ENCODE peak calls at places on chromosomes 11 and 22, in six cellular contexts. J is cardiac muscle cell, C is neural crest cell, H is HFFc6, B is HCT116, G is MCF 10A. L is an unnamed sample.
A peak's percentile ranks its signal among the peaks of the same experiment; 100 is the strongest.

GRCh38 chr11:62792193-62792575 is 378 bp upstream of the TMEM223 start:
- DNase-seq in J (no peak), C (no peak), H (no peak), B (no peak), G (no peak), L (no peak)

GRCh38 chr11:2217211-2218081 is 45.8 kb upstream of the TH start:
- DNase-seq in J (no peak), C (no peak), H (no peak), B (no peak), G (no peak), L (peak; percentile 21)

GRCh38 chr11:92775277-92775676 is 194.2 kb upstream of the MTNR1B start:
- DNase-seq in J (no peak), C (no peak), H (no peak), B (no peak), G (no peak), L (no peak)

GRCh38 chr11:93905384-93905783 is 55.0 kb upstream of the VSTM5 start:
- DNase-seq in J (peak; percentile 53), C (no peak), H (peak; percentile 80), B (no peak), G (peak; percentile 44), L (no peak)

GRCh38 chr11:20093775-20094174 is 66.5 kb downstream of the DBX1 start:
- DNase-seq in J (no peak), C (no peak), H (no peak), B (no peak), G (no peak), L (no peak)

GRCh38 chr11:97445561-97445960 is 1055.7 kb downstream of the JRKL start:
- DNase-seq in J (peak; percentile 32), C (no peak), H (no peak), B (no peak), G (no peak), L (no peak)

GRCh38 chr11:58813693-58814092 is 30.8 kb downstream of the GLYATL2 start:
- DNase-seq in J (no peak), C (no peak), H (no peak), B (peak; percentile 15), G (no peak), L (no peak)

GRCh38 chr11:15123849-15124248 is 9.1 kb downstream of the INSC start:
- DNase-seq in J (peak; percentile 54), C (no peak), H (peak; percentile 78), B (peak; percentile 23), G (peak; percentile 68), L (no peak)

GRCh38 chr11:66768088-66768521 is 39.1 kb upstream of the SPTBN2 start:
- DNase-seq in J (peak; percentile 51), C (no peak), H (no peak), B (no peak), G (peak; percentile 92), L (no peak)

GRCh38 chr11:124315052-124315451 is 1.3 kb upstream of the OR8D1 start:
- DNase-seq in J (no peak), C (no peak), H (no peak), B (no peak), G (peak; percentile 21), L (no peak)

GRCh38 chr11:18452927-18453326 is 2.7 kb upstream of the LDHAL6A start:
- DNase-seq in J (no peak), C (no peak), H (peak; percentile 58), B (no peak), G (peak; percentile 27), L (no peak)

GRCh38 chr11:95498731-95499396 is 267.9 kb upstream of the SESN3 start:
- DNase-seq in J (no peak), C (no peak), H (no peak), B (no peak), G (no peak), L (no peak)

GRCh38 chr11:88411265-88411664 is 73.7 kb upstream of the CTSC start:
- DNase-seq in J (no peak), C (no peak), H (peak; percentile 91), B (no peak), G (peak; percentile 62), L (no peak)

GRCh38 chr22:23555118-23555517 is 25.0 kb downstream of the IGLL1 start:
- DNase-seq in J (no peak), C (no peak), H (no peak), B (no peak), G (no peak), L (no peak)
- TF ChIP-seq CTCF in J (no peak), C (no peak), H (no peak), B (no peak), G (no peak), L (no peak)

DNA sequence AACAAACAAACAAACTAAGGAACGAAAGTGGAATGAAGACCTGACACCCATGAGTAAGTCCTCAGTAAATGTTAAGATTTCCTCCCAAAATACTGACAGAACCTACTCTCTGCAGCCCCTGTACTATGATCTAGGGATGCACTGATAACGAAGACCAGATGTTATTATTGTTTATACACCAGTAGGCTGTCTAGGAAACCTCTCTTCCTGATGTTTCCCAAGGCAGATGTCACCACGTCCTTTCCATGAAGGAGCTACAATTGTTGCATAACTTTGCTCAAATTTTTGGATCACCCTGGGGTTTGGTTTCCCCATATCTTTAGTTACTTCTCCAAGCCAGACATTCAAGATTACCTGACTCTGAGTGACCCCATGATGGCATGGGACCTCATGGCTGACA is 340.7 kb downstream of the MIAT start:
- DNase-seq in J (peak; percentile 4), C (no peak), H (no peak), B (no peak), G (no peak), L (no peak)
- TF ChIP-seq CTCF in J (no peak), C (no peak), H (no peak), B (no peak), G (no peak), L (no peak)

GRCh38 chr11:12746593-12747097 is 72.4 kb downstream of the TEAD1 start:
- DNase-seq in J (peak; percentile 93), C (peak; percentile 37), H (peak; percentile 53), B (peak; percentile 78), G (peak; percentile 94), L (no peak)
- TF ChIP-seq CTCF in J (no peak), C (no peak), H (no peak), B (no peak), G (no peak), L (no peak)

GRCh38 chr11:77502501-77502900 is 28.6 kb upstream of the PAK1 start:
- DNase-seq in J (no peak), C (no peak), H (no peak), B (no peak), G (no peak), L (no peak)
- TF ChIP-seq CTCF in J (no peak), C (no peak), H (no peak), B (no peak), G (no peak), L (no peak)

DNA sequence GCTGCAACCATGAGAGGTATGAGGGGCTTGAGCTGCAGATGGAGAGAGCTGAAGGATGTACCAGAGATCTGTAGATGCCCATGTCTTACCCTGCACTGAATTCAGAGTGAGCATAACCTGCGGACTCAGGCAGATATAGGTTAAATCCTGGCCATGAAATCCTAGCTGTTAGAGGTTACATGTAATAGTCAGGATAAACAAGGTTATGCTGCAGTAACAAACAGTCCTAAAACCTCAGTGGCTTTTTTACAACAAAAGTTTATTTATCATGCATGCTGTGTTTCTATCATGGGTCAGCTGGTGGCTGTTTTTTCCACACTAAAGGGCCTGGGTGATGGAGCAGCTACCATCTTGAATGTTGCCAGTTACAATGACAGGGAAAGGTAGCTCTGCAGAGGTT is 69.8 kb downstream of the LHFPL7 start:
- DNase-seq in J (no peak), C (no peak), H (no peak), B (no peak), G (no peak), L (no peak)
- TF ChIP-seq CTCF in J (no peak), C (no peak), H (no peak), B (no peak), G (no peak), L (no peak)

L was measured in natural killer cell.